ENCODE peak calls at places on chromosome 11, in nine cellular contexts. S is aorta, Z is upper lobe of left lung, L is HepG2, R is left lung, W is heart right ventricle, Q is Panc1, J is psoas muscle, E is pancreas. I is an unnamed sample.

GRCh38 chr11:11389238-11389637 is 36.2 kb upstream of the CSNK2A3 start:
- ATAC-seq in S (no peak), Z (no peak), L (no peak), R (no peak), W (peak; percentile 41), Q (no peak), J (no peak), E (peak; percentile 26), I (no peak)

GRCh38 chr11:95322546-95322945 is 91.5 kb upstream of the SESN3 start:
- ATAC-seq in S (no peak), Z (peak; percentile 93), L (no peak), R (no peak), W (peak; percentile 76), Q (no peak), J (no peak), E (no peak), I (peak; percentile 43)

GRCh38 chr11:118236170-118236569 is 11.4 kb upstream of the JAML start:
- ATAC-seq in S (no peak), Z (no peak), L (no peak), R (no peak), W (no peak), Q (no peak), J (no peak), E (no peak), I (no peak)

GRCh38 chr11:4095509-4096230 is 1.1 kb downstream of the RRM1 start:
- ATAC-seq in S (no peak), Z (no peak), L (peak; percentile 7), R (no peak), W (no peak), Q (no peak), J (peak; percentile 49), E (peak; percentile 4), I (peak; percentile 25)

GRCh38 chr11:13972958-13973357 is 10.4 kb downstream of the SPON1 start:
- ATAC-seq in S (no peak), Z (peak; percentile 22), L (no peak), R (no peak), W (no peak), Q (no peak), J (no peak), E (peak; percentile 12), I (no peak)

GRCh38 chr11:128928400-128928799 is 14.3 kb downstream of the TP53AIP1 start:
- ATAC-seq in S (no peak), Z (no peak), L (no peak), R (no peak), W (no peak), Q (no peak), J (no peak), E (no peak), I (no peak)

GRCh38 chr11:111623527-111624030 is 21.3 kb downstream of the SIK2 start:
- ATAC-seq in S (no peak), Z (no peak), L (peak; percentile 97), R (no peak), W (no peak), Q (no peak), J (no peak), E (peak; percentile 81), I (no peak)

GRCh38 chr11:84313830-84314359 is 1027.7 kb upstream of the CCDC90B start:
- ATAC-seq in S (no peak), Z (no peak), L (no peak), R (peak; percentile 39), W (no peak), Q (no peak), J (peak; percentile 68), E (no peak), I (peak; percentile 60)

GRCh38 chr11:22433066-22433450 is 94.9 kb downstream of the SLC17A6 start:
- ATAC-seq in S (no peak), Z (no peak), L (no peak), R (no peak), W (peak; percentile 32), Q (no peak), J (peak; percentile 24), E (peak; percentile 69), I (no peak)

GRCh38 chr11:87897079-87897478 is 278.2 kb downstream of the RAB38 start:
- ATAC-seq in S (no peak), Z (no peak), L (no peak), R (no peak), W (no peak), Q (no peak), J (no peak), E (no peak), I (no peak)

GRCh38 chr11:67665537-67666302 is 8.7 kb downstream of the ALDH3B2 start:
- ATAC-seq in S (no peak), Z (no peak), L (peak; percentile 75), R (peak; percentile 87), W (peak; percentile 66), Q (peak; percentile 78), J (no peak), E (peak; percentile 63), I (no peak)

GRCh38 chr11:103111400-103111799 is 2.2 kb downstream of the DYNC2H1 start:
- ATAC-seq in S (no peak), Z (no peak), L (no peak), R (no peak), W (no peak), Q (no peak), J (no peak), E (no peak), I (no peak)

DNA sequence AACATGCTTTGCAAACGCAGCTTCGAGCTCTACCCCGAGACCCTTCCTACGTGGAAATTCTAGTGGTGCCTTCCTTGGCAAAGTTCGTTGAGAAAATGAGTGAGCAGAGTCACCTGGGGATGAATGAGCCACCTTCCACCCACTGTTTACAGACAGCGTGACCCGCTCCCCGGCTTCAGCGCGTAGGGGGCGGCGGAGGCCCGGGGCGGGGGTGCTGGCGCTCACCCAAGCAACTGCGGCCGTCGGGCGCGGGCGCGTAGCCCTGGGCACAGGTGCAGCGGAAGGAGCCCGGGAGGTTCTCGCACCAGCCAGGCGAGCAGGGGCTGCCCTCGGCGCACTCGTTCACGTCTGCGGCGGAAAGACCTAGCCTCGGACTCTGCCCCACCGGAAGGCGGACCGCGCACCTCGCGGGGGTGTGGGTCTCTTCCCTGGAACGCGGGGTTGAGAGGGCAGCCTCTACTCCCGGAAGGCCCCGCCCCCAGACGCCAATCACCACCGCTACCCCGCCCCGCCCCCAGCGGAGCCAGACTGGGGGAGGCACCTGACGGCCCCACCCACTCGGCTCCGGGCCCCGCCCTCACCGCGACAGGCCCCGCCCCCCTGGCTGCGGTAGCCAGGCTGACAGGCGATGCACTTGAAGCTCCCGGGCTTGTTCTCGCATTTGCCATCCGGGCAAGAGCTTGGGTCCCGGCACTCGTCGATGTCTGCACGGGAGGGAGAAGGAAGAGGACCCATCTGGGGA is 11.8 kb downstream of the LTBP3 start:
- ATAC-seq in S (peak; percentile 74), Z (peak; percentile 91), L (peak; percentile 64), R (peak; percentile 93), W (peak; percentile 64), Q (peak; percentile 82), J (peak; percentile 79), E (peak; percentile 95), I (peak; percentile 68)
- H3K4me1 ChIP-seq in S (no peaks in the 10 kb centered on the region), Z (peaks cover 22% of the 10 kb centered on the region), L (peaks cover 26% of the 10 kb centered on the region), R (peaks cover 8% of the 10 kb centered on the region), W (peaks cover 6% of the 10 kb centered on the region), Q (peaks cover 6% of the 10 kb centered on the region), J (peaks cover 6% of the 10 kb centered on the region), E (peaks cover 8% of the 10 kb centered on the region), I (peaks cover 29% of the 10 kb centered on the region)

DNA sequence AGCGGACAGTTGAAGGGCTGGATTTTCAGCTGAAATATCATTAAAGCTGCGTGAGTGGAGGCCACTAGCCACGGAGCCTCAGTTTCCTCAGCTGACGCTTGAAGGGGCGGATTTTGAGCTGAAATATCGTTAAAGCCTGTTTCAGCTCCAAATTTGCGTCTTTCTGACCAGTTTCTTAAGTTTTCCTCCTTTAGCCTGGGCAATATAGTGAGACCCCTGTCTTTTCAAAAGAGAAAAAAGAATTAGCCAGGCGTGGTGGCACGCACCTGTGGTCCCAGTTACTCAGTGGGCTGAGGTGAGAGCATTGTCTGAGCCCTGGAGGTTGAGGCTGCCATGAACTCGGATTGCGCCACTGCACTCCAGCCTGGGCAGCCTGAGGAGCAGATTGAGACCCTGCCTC is 3.7 kb downstream of the AP2A2 start:
- ATAC-seq in S (no peak), Z (no peak), L (no peak), R (no peak), W (no peak), Q (no peak), J (no peak), E (no peak), I (no peak)
- H3K4me1 ChIP-seq in S (no peaks in the 10 kb centered on the region), Z (peaks cover 83% of the 10 kb centered on the region), L (peaks cover 83% of the 10 kb centered on the region), R (peaks cover 61% of the 10 kb centered on the region), W (peaks cover 8% of the 10 kb centered on the region), Q (peaks cover 16% of the 10 kb centered on the region), J (peaks cover 52% of the 10 kb centered on the region), E (peaks cover 31% of the 10 kb centered on the region), I (peaks cover 29% of the 10 kb centered on the region)

DNA sequence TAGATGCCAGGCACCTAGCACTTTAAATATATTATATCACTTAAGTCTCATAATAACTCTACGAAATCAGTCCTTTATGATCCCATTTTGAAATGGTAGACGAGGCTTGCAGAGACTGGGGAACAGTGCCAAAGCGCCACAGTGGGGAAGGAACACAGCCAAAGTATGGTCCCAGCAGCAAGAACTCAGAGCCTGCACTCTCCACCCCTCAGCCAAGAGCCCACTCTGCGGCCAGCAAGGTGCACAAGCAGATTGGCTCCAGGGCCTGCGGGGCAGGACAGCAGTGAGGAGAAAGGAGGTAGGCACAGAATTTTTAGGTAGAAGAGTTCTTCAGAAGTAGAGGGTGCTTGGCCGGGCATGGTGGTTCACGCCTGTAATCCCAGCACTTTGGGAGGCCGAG is 61.4 kb downstream of the NRXN2 start:
- ATAC-seq in S (no peak), Z (no peak), L (no peak), R (no peak), W (no peak), Q (no peak), J (no peak), E (no peak), I (no peak)
- H3K4me1 ChIP-seq in S (no peaks in the 10 kb centered on the region), Z (no peaks in the 10 kb centered on the region), L (peaks cover 14% of the 10 kb centered on the region), R (no peaks in the 10 kb centered on the region), W (no peaks in the 10 kb centered on the region), Q (no peaks in the 10 kb centered on the region), J (no peaks in the 10 kb centered on the region), E (no peaks in the 10 kb centered on the region), I (no peaks in the 10 kb centered on the region)

GRCh38 chr11:27387362-27387761 is 24.3 kb upstream of the CCDC34 start:
- ATAC-seq in S (no peak), Z (no peak), L (no peak), R (no peak), W (no peak), Q (no peak), J (no peak), E (no peak), I (no peak)

GRCh38 chr11:27390318-27390958 is 27.4 kb upstream of the CCDC34 start:
- ATAC-seq in S (no peak), Z (no peak), L (no peak), R (no peak), W (no peak), Q (no peak), J (no peak), E (no peak), I (no peak)

GRCh38 chr11:27388001-27388400 is 25.0 kb upstream of the CCDC34 start:
- ATAC-seq in S (no peak), Z (no peak), L (no peak), R (no peak), W (no peak), Q (no peak), J (no peak), E (no peak), I (no peak)

GRCh38 chr11:27390959-27391326 is 27.9 kb upstream of the CCDC34 start:
- ATAC-seq in S (no peak), Z (no peak), L (no peak), R (no peak), W (no peak), Q (no peak), J (no peak), E (no peak), I (no peak)

DNA sequence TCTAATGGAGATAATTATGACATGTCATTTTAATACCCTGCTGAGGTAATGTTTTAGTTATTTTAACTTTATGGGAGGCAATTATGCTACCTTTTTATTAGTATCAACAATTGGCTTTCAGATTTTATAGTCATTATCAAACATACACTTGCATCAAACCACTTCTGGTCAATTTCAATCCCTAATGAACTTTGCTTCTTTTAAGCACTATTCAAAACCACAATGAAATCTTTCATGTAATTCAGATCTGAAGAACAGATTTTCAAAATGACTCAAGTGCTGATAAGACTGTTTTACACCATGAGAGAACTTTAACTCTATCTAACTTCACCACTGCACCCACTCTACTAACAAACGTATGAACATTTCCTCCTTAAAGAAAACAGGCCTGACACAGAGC is 25.9 kb upstream of the CCDC34 start:
- ATAC-seq in S (no peak), Z (no peak), L (no peak), R (peak; percentile 64), W (no peak), Q (peak; percentile 33), J (no peak), E (peak; percentile 25), I (no peak)
- H3K4me1 ChIP-seq in S (peaks cover 2% of the 10 kb centered on the region), Z (no peaks in the 10 kb centered on the region), L (peaks cover 68% of the 10 kb centered on the region), R (no peaks in the 10 kb centered on the region), W (no peaks in the 10 kb centered on the region), Q (peaks cover 67% of the 10 kb centered on the region), J (no peaks in the 10 kb centered on the region), E (peaks cover 48% of the 10 kb centered on the region), I (no peaks in the 10 kb centered on the region)